ENCODE peak calls at places on chromosome 16, in six cellular contexts. One of them, this sample, is unnamed.

GRCh38 chr16:48558269-48558915 is 51.6 kb downstream of the N4BP1 start:
- DNase-seq in fibroblast of lung: peak
- DNase-seq in retinal pigment epithelial cell: no peak
- DNase-seq in lower lobe of right lung: no peak
- DNase-seq in cardiac muscle cell: peak
- DNase-seq in psoas muscle: no peak
- DNase-seq in this sample: peak

GRCh38 chr16:50126183-50126582 is 26.9 kb upstream of the TENT4B start:
- DNase-seq in cardiac muscle cell: no peak
- DNase-seq in psoas muscle: no peak
- DNase-seq in fibroblast of lung: no peak
- DNase-seq in lower lobe of right lung: no peak
- DNase-seq in retinal pigment epithelial cell: no peak
- DNase-seq in this sample: no peak

GRCh38 chr16:4316732-4317461 is 1.0 kb downstream of the GLIS2 start:
- DNase-seq in fibroblast of lung: peak
- DNase-seq in retinal pigment epithelial cell: no peak
- DNase-seq in psoas muscle: peak
- DNase-seq in cardiac muscle cell: no peak
- DNase-seq in lower lobe of right lung: peak
- DNase-seq in this sample: no peak

GRCh38 chr16:4535627-4536108 is 2.9 kb downstream of the CDIP1 start:
- DNase-seq in psoas muscle: no peak
- DNase-seq in fibroblast of lung: no peak
- DNase-seq in lower lobe of right lung: no peak
- DNase-seq in retinal pigment epithelial cell: no peak
- DNase-seq in cardiac muscle cell: no peak
- DNase-seq in this sample: no peak

GRCh38 chr16:73365010-73365409 is 317.1 kb upstream of the ZFHX3 start:
- DNase-seq in lower lobe of right lung: no peak
- DNase-seq in psoas muscle: no peak
- DNase-seq in retinal pigment epithelial cell: peak
- DNase-seq in fibroblast of lung: peak
- DNase-seq in cardiac muscle cell: peak
- DNase-seq in this sample: no peak

GRCh38 chr16:69171325-69172095 is 15.5 kb upstream of the SNTB2 start:
- DNase-seq in lower lobe of right lung: no peak
- DNase-seq in cardiac muscle cell: peak
- DNase-seq in fibroblast of lung: peak
- DNase-seq in psoas muscle: no peak
- DNase-seq in retinal pigment epithelial cell: no peak
- DNase-seq in this sample: no peak

GRCh38 chr16:17951273-17951845 is 385.2 kb downstream of the NPIPA8 start:
- DNase-seq in retinal pigment epithelial cell: no peak
- DNase-seq in psoas muscle: no peak
- DNase-seq in fibroblast of lung: no peak
- DNase-seq in cardiac muscle cell: no peak
- DNase-seq in lower lobe of right lung: no peak
- DNase-seq in this sample: no peak

GRCh38 chr16:17565605-17566004 is 94.8 kb upstream of the XYLT1 start:
- DNase-seq in cardiac muscle cell: no peak
- DNase-seq in fibroblast of lung: no peak
- DNase-seq in psoas muscle: no peak
- DNase-seq in lower lobe of right lung: no peak
- DNase-seq in retinal pigment epithelial cell: no peak
- DNase-seq in this sample: no peak

GRCh38 chr16:85348065-85348840 is 236.0 kb upstream of the CIBAR2 start:
- DNase-seq in psoas muscle: no peak
- DNase-seq in lower lobe of right lung: no peak
- DNase-seq in cardiac muscle cell: no peak
- DNase-seq in retinal pigment epithelial cell: no peak
- DNase-seq in fibroblast of lung: no peak
- DNase-seq in this sample: no peak

GRCh38 chr16:30641378-30641982 is 9.3 kb upstream of the PRR14 start:
- DNase-seq in psoas muscle: no peak
- DNase-seq in retinal pigment epithelial cell: no peak
- DNase-seq in cardiac muscle cell: no peak
- DNase-seq in fibroblast of lung: no peak
- DNase-seq in lower lobe of right lung: no peak
- DNase-seq in this sample: no peak

GRCh38 chr16:68509381-68509780 is 29.7 kb upstream of the ZFP90 start:
- DNase-seq in cardiac muscle cell: no peak
- DNase-seq in retinal pigment epithelial cell: no peak
- DNase-seq in psoas muscle: no peak
- DNase-seq in lower lobe of right lung: no peak
- DNase-seq in fibroblast of lung: no peak
- DNase-seq in this sample: no peak

GRCh38 chr16:85349413-85350145 is 237.3 kb upstream of the CIBAR2 start:
- DNase-seq in retinal pigment epithelial cell: no peak
- DNase-seq in psoas muscle: no peak
- DNase-seq in fibroblast of lung: no peak
- DNase-seq in lower lobe of right lung: no peak
- DNase-seq in cardiac muscle cell: no peak
- DNase-seq in this sample: no peak

GRCh38 chr16:3959148-3959547 is 78.6 kb upstream of the CREBBP start:
- DNase-seq in fibroblast of lung: peak
- DNase-seq in cardiac muscle cell: peak
- DNase-seq in psoas muscle: no peak
- DNase-seq in retinal pigment epithelial cell: no peak
- DNase-seq in lower lobe of right lung: peak
- DNase-seq in this sample: peak

GRCh38 chr16:67163903-67164558 is 514 bp upstream of the HSF4 start:
- DNase-seq in lower lobe of right lung: no peak
- DNase-seq in retinal pigment epithelial cell: no peak
- DNase-seq in psoas muscle: no peak
- DNase-seq in fibroblast of lung: peak
- DNase-seq in cardiac muscle cell: no peak
- DNase-seq in this sample: no peak

GRCh38 chr16:67163164-67163902 is 1.2 kb upstream of the HSF4 start:
- DNase-seq in cardiac muscle cell: peak
- DNase-seq in lower lobe of right lung: no peak
- DNase-seq in retinal pigment epithelial cell: no peak
- DNase-seq in fibroblast of lung: peak
- DNase-seq in psoas muscle: peak
- DNase-seq in this sample: peak

GRCh38 chr16:67164599-67165061 is at the start of gene HSF4:
- DNase-seq in cardiac muscle cell: peak
- DNase-seq in lower lobe of right lung: peak
- DNase-seq in psoas muscle: peak
- DNase-seq in fibroblast of lung: peak
- DNase-seq in retinal pigment epithelial cell: no peak
- DNase-seq in this sample: no peak

GRCh38 chr16:67161595-67162058 is 1.9 kb downstream of the FBXL8 start:
- DNase-seq in psoas muscle: peak
- DNase-seq in lower lobe of right lung: no peak
- DNase-seq in retinal pigment epithelial cell: no peak
- DNase-seq in fibroblast of lung: no peak
- DNase-seq in cardiac muscle cell: no peak
- DNase-seq in this sample: no peak

DNA sequence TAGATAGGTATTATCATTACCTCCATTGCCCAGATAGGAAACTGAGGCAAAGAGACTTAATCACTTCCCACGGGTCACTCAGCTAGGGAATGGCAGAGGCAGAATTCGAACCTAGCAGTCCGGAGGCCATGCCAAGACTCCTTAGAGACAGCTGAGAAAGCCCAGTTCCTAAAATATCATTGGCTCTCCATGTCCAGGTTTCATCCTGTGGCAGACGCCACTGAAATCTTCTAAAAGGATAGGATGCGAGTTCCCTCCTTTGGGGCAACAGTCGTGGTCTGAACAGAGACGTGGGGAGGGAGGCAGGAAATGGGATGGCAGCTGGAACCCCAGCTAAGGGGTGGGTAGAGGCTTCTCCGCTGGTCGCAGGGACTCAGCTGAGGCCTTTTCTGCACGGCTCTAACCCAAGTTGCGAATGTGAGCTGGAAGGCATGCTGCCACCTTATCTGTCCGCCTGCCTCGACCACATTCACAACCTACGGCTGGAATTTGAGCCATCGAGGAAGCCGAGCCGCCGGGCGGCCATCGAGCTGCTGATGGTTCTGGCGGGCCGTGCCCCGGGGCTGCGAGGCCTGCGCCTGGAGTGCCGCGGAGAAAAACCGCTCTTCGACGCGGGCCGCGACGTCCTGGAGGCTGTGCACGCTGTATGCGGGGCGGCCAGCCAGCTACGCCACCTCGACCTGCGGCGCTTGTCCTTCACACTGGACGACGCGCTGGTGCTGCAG is 1.9 kb upstream of the HSF4 start:
- DNase-seq in retinal pigment epithelial cell: no peak
- DNase-seq in psoas muscle: peak
- DNase-seq in lower lobe of right lung: no peak
- DNase-seq in cardiac muscle cell: peak
- DNase-seq in fibroblast of lung: no peak
- DNase-seq in this sample: no peak
- H3K4me3 ChIP-seq in retinal pigment epithelial cell: no peak
- H3K4me3 ChIP-seq in psoas muscle: peak
- H3K4me3 ChIP-seq in lower lobe of right lung: peak
- H3K4me3 ChIP-seq in cardiac muscle cell: peak
- H3K4me3 ChIP-seq in fibroblast of lung: no peak
- H3K4me3 ChIP-seq in this sample: no peak

GRCh38 chr16:80968386-80969113 is 38.1 kb downstream of the CMC2 start:
- DNase-seq in cardiac muscle cell: no peak
- DNase-seq in lower lobe of right lung: no peak
- DNase-seq in psoas muscle: no peak
- DNase-seq in fibroblast of lung: no peak
- DNase-seq in retinal pigment epithelial cell: peak
- DNase-seq in this sample: peak
- TF ChIP-seq CTCF in cardiac muscle cell: no peak
- TF ChIP-seq CTCF in lower lobe of right lung: no peak
- TF ChIP-seq CTCF in psoas muscle: no peak
- TF ChIP-seq CTCF in fibroblast of lung: no peak
- TF ChIP-seq CTCF in retinal pigment epithelial cell: peak
- TF ChIP-seq CTCF in this sample: no peak

DNA sequence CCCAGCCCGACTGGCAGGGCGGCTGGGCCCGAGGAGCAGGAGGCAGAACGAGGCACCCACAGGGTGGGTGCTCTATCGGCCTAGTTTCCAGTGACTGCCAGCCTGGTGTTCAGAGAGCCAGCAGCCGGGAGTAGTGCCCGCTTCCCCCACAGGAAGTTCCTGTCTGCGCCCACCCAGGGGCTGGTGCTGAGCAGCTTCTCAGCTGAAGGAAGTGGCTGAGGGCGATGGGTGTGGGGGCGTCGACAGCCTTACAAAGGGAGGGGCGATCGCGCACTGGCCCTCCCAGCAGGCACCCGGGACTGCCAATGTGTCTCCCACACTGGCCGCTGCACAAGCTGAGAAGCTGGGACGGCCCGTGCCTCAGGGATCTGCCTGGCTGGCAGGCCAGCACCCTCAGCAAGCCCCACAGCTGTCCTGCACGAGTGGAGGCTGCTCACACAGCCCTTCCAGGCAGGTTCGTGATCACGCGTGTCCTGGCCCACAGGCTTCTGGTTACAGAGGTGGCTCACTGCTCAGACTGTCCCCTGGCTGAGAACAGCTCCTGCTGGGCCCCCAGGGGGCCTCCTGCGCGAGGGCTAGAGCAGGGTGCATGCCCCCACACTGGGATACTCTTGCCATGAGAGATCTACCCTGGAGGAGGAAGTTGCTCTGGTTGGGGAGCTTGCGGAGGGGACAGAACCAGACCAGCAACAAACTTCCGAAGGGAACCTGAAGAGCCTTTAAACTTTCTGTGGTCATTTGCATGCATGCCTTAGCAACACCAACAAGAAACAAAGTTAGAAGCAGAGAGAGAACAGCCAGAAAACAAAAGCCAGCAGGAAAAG is 2.5 kb downstream of the RNF166 start:
- DNase-seq in fibroblast of lung: no peak
- DNase-seq in psoas muscle: no peak
- DNase-seq in retinal pigment epithelial cell: no peak
- DNase-seq in lower lobe of right lung: peak
- DNase-seq in cardiac muscle cell: no peak
- DNase-seq in this sample: no peak
- H3K4me3 ChIP-seq in fibroblast of lung: no peak
- H3K4me3 ChIP-seq in psoas muscle: peak
- H3K4me3 ChIP-seq in retinal pigment epithelial cell: no peak
- H3K4me3 ChIP-seq in lower lobe of right lung: peak
- H3K4me3 ChIP-seq in cardiac muscle cell: no peak
- H3K4me3 ChIP-seq in this sample: no peak

DNA sequence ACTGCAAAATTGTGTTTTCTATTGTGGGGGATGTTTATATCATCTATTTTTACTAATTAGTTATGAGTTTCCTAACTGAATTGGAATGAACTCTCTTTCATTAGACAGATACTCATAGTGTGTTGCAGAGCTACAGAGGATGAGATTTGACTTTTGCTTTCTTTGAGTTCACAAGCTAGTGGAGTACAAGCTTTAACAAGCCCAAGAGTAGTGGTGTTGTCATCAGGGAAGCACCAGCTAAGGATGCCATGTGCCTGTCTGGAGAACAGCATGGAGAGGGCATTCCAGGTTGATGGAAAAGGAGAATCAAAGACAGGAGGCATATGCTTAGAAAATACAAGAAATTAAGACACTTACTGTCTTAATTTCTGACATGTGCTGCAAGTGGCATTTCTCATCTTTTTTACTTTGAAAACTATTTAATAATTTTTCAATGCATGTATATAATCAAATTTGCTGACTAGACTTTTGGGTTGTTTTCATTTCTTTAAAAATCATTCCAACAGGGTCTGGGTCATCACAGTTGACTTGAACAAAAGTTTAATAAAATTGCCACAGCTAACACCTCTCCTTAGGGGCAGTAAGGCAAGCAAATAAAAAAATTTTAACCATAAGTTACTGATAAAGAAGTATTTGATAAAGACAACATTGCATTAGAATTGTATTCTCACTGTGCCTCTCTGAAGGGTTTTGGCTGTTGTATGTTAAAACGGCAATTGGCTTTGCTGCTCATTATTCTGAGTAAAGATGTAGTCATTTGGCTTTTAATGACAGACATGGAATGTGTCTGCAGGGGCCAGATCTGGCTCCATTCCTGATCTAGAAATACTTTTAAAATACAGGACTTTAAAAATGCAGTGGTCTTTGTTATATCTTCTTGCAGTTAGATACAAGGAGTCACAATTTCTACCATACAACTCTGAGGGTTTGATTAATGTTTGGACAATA is 323.7 kb upstream of the CDH11 start:
- DNase-seq in cardiac muscle cell: peak
- DNase-seq in lower lobe of right lung: no peak
- DNase-seq in retinal pigment epithelial cell: no peak
- DNase-seq in psoas muscle: no peak
- DNase-seq in fibroblast of lung: no peak
- DNase-seq in this sample: peak
- TF ChIP-seq CTCF in cardiac muscle cell: no peak
- TF ChIP-seq CTCF in lower lobe of right lung: no peak
- TF ChIP-seq CTCF in retinal pigment epithelial cell: no peak
- TF ChIP-seq CTCF in psoas muscle: no peak
- TF ChIP-seq CTCF in fibroblast of lung: no peak
- TF ChIP-seq CTCF in this sample: no peak